ENCODE peak calls at places on chromosomes 16 and 17, in four cellular contexts. D is kidney tubule cell, Z is GM04503, O is NCI-H2107. L is an unnamed sample.

GRCh38 chr16:6642271-6642670 is 690.4 kb upstream of the RBFOX1 start:
- DNase-seq in Z (no peak), D (no peak), O (no peak), L (no peak)

GRCh38 chr17:30117548-30118155 is 1.0 kb downstream of the NSRP1 start:
- DNase-seq in Z (no peak), D (no peak), O (no peak), L (no peak)

GRCh38 chr17:12178644-12179330 is 158.1 kb downstream of the MAP2K4 start:
- DNase-seq in O (no peak), Z (no peak), D (no peak), L (no peak)

GRCh38 chr17:51057534-51057933 is 63.1 kb downstream of the SPAG9 start:
- DNase-seq in Z (no peak), O (no peak), D (no peak), L (no peak)

GRCh38 chr16:67528870-67529638 is 425 bp downstream of the RIPOR1 start:
- DNase-seq in D (peak; percentile 60), O (no peak), Z (no peak), L (no peak)

GRCh38 chr16:85979605-85980004 is 80.6 kb downstream of the IRF8 start:
- DNase-seq in Z (no peak), O (no peak), D (no peak), L (no peak)

GRCh38 chr17:2723997-2724782 is 12.6 kb upstream of the CLUH start:
- DNase-seq in D (no peak), Z (no peak), O (no peak), L (no peak)

GRCh38 chr17:6461792-6462524 is 17.7 kb downstream of the PIMREG start:
- DNase-seq in D (no peak), Z (no peak), O (no peak), L (no peak)

GRCh38 chr16:2339521-2340484 is 725 bp downstream of the ABCA3 start:
- DNase-seq in D (peak; percentile 67), O (peak; percentile 6), Z (no peak), L (peak; percentile 14)

GRCh38 chr17:73528679-73529078 is 115.6 kb downstream of the SDK2 start:
- DNase-seq in O (no peak), D (no peak), Z (no peak), L (no peak)

GRCh38 chr16:74575175-74575804 is 31.6 kb downstream of the GLG1 start:
- DNase-seq in O (no peak), D (no peak), Z (no peak), L (no peak)

GRCh38 chr17:45740553-45741330 is 43.4 kb upstream of the CRHR1 start:
- DNase-seq in D (peak; percentile 49), O (peak; percentile 66), Z (no peak), L (no peak)

GRCh38 chr17:49000943-49001342 is 3.8 kb downstream of the IGF2BP1 start:
- DNase-seq in Z (no peak), O (no peak), D (no peak), L (no peak)

GRCh38 chr16:22356930-22357634 is 17.3 kb downstream of the CDR2 start:
- DNase-seq in D (no peak), Z (no peak), O (no peak), L (no peak)

GRCh38 chr16:64627288-64627687 is 494.6 kb downstream of the CDH11 start:
- DNase-seq in O (no peak), D (no peak), Z (no peak), L (no peak)

GRCh38 chr17:50361561-50362480 is 11.2 kb downstream of the MRPL27 start:
- DNase-seq in O (peak; percentile 23), D (peak; percentile 70), Z (no peak), L (peak; percentile 19)

GRCh38 chr17:14205992-14206461 is 30.6 kb downstream of the CDRT15 start:
- DNase-seq in D (peak; percentile 89), Z (no peak), O (peak; percentile 20), L (peak; percentile 69)

GRCh38 chr16:31537362-31537921 is 9.7 kb downstream of the AHSP start:
- DNase-seq in O (no peak), D (peak; percentile 2), Z (no peak), L (no peak)

GRCh38 chr16:11236441-11236840 is 19.6 kb downstream of the SOCS1 start:
- DNase-seq in D (no peak), Z (no peak), O (no peak), L (no peak)

GRCh38 chr17:59838196-59838911 is 54.4 kb downstream of the TUBD1 start:
- DNase-seq in Z (no peak), O (no peak), D (peak; percentile 61), L (no peak)

GRCh38 chr16:16083421-16084156 is 134.2 kb downstream of the ABCC1 start:
- DNase-seq in O (no peak), D (peak; percentile 80), Z (no peak), L (no peak)

GRCh38 chr17:32827227-32827626 is 49.7 kb downstream of the MYO1D start:
- DNase-seq in Z (no peak), O (no peak), D (no peak), L (no peak)

GRCh38 chr16:27839419-27839818 is 224.1 kb downstream of the GSG1L start:
- DNase-seq in D (peak; percentile 60), O (no peak), Z (no peak), L (no peak)

GRCh38 chr17:78340183-78340955 is 19.5 kb downstream of the SOCS3 start:
- DNase-seq in D (no peak), Z (no peak), O (no peak), L (no peak)

GRCh38 chr17:75271955-75272847 is 1.2 kb upstream of the MIF4GD start:
- DNase-seq in O (no peak), D (no peak), Z (peak; percentile 47), L (no peak)

GRCh38 chr17:1197781-1198490 is 18.2 kb upstream of the ABR start:
- DNase-seq in O (no peak), D (no peak), Z (no peak), L (peak; percentile 34)

GRCh38 chr17:72125742-72126141 is 4.9 kb downstream of the SOX9 start:
- DNase-seq in O (no peak), D (peak; percentile 43), Z (no peak), L (no peak)

GRCh38 chr16:58409316-58409973 is 17.2 kb downstream of the GINS3 start:
- DNase-seq in Z (no peak), D (peak; percentile 66), O (no peak), L (no peak)

GRCh38 chr17:39513915-39514314 is 52.6 kb downstream of the CDK12 start:
- DNase-seq in O (no peak), D (no peak), Z (no peak), L (no peak)

GRCh38 chr17:17824119-17824779 is 12.5 kb downstream of the SREBF1 start:
- DNase-seq in Z (no peak), O (no peak), D (no peak), L (no peak)

GRCh38 chr17:75476274-75476673 is 19.8 kb downstream of the TMEM94 start:
- DNase-seq in O (no peak), D (peak; percentile 44), Z (no peak), L (no peak)

GRCh38 chr17:12790806-12791148 is 1.5 kb downstream of the ARHGAP44 start:
- DNase-seq in Z (no peak), D (peak; percentile 10), O (no peak), L (no peak)

GRCh38 chr17:64063766-64064224 is 43.4 kb upstream of the ICAM2 start:
- DNase-seq in O (no peak), D (peak; percentile 56), Z (no peak), L (no peak)

GRCh38 chr16:78506372-78507193 is 407.1 kb downstream of the WWOX start:
- DNase-seq in Z (no peak), O (no peak), D (peak; percentile 50), L (no peak)

L was measured in T-helper 22 cell.